ENCODE peak calls at places on chromosomes 3 and 15, in six cellular contexts. S is mucosa of descending colon, B is RWPE1, W is keratinocyte, C is endothelial cell, M is bronchial epithelial cell. A is an unnamed sample.

GRCh38 chr3:9142346-9142745 is 107.1 kb downstream of the SRGAP3 start:
- DNase-seq in S (no peak), C (no peak), B (peak; percentile 26), M (peak; percentile 35), W (no peak), A (no peak)

GRCh38 chr3:146162561-146162960 is 1.6 kb upstream of the PLOD2 start:
- DNase-seq in B (no peak), C (no peak), W (no peak), S (no peak), M (no peak), A (no peak)

GRCh38 chr3:45966969-45967640 is 23.8 kb downstream of the CXCR6 start:
- DNase-seq in C (no peak), B (no peak), W (no peak), M (no peak), S (no peak), A (no peak)

GRCh38 chr3:179174898-179175297 is 26.7 kb downstream of the PIK3CA start:
- DNase-seq in B (no peak), S (no peak), C (no peak), M (no peak), W (no peak), A (no peak)

GRCh38 chr3:126476166-126476975 is 680 bp upstream of the ZXDC start:
- DNase-seq in B (no peak), C (peak; percentile 39), M (peak; percentile 61), S (peak; percentile 37), W (peak; percentile 33), A (peak; percentile 60)

GRCh38 chr3:52518723-52519444 is 14.8 kb downstream of the NT5DC2 start:
- DNase-seq in C (no peak), W (no peak), B (peak; percentile 26), M (no peak), S (peak; percentile 63), A (no peak)

GRCh38 chr15:71812966-71813722 is 2.8 kb downstream of the NR2E3 start:
- DNase-seq in C (no peak), B (no peak), W (no peak), M (no peak), S (no peak), A (no peak)

GRCh38 chr3:140629351-140630137 is 48.3 kb upstream of the TRIM42 start:
- DNase-seq in M (peak; percentile 94), B (peak; percentile 78), W (peak; percentile 85), C (no peak), S (no peak), A (no peak)

GRCh38 chr15:56794923-56795329 is 61.6 kb upstream of the ZNF280D start:
- DNase-seq in S (no peak), B (no peak), W (no peak), C (no peak), M (no peak), A (no peak)

GRCh38 chr3:38131621-38132369 is 5.1 kb downstream of the ACAA1 start:
- DNase-seq in S (peak; percentile 53), C (peak; percentile 72), M (no peak), B (no peak), W (no peak), A (peak; percentile 47)
- TF ChIP-seq CTCF in S (no peak), C (no peak), M (peak; percentile 58), B (no peak), W (peak; percentile 46), A (no peak)

DNA sequence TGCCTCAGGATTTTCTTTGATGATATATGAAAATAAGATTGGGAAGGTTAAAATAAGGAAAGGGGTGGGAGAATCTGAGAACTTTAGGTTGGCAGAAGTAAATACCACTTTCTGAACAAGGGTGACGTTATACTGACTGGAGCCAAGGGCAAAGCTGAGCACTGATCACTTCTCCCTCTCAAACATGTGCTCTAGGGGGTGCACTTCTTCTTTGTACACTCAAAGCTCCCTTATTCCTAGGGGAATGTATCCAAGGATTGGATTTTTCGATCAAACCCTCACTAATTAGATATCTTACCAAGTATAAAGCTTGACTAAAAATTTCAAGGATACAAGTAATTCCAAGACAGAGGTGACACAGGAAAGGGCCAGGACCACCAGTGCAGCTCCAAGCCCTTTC is 243.9 kb upstream of the UMPS start:
- DNase-seq in B (no peak), C (no peak), M (no peak), S (no peak), W (no peak), A (no peak)
- TF ChIP-seq CTCF in B (no peak), C (no peak), M (no peak), S (no peak), W (peak; percentile 45), A (no peak)

GRCh38 chr15:65086680-65087111 is 10.2 kb downstream of the KBTBD13 start:
- DNase-seq in W (no peak), B (no peak), M (peak; percentile 46), C (no peak), S (no peak), A (peak; percentile 14)

GRCh38 chr15:65087411-65087810 is 10.9 kb downstream of the KBTBD13 start:
- DNase-seq in S (no peak), W (no peak), M (no peak), B (no peak), C (no peak), A (no peak)

GRCh38 chr15:65084500-65085206 is 8.1 kb downstream of the KBTBD13 start:
- DNase-seq in M (no peak), S (no peak), W (no peak), C (no peak), B (no peak), A (no peak)

GRCh38 chr15:65085207-65085753 is 8.7 kb downstream of the KBTBD13 start:
- DNase-seq in M (no peak), S (no peak), C (no peak), B (no peak), W (no peak), A (no peak)

GRCh38 chr15:65085990-65086679 is 9.6 kb downstream of the KBTBD13 start:
- DNase-seq in W (no peak), S (peak; percentile 62), C (peak; percentile 60), B (peak; percentile 20), M (peak; percentile 43), A (peak; percentile 51)
- TF ChIP-seq CTCF in W (peak; percentile 74), S (peak; percentile 20), C (peak; percentile 50), B (peak; percentile 27), M (peak; percentile 55), A (peak; percentile 13)

GRCh38 chr3:94234177-94234788 is 171.4 kb downstream of the NSUN3 start:
- DNase-seq in M (peak; percentile 47), S (no peak), B (peak; percentile 15), C (peak; percentile 30), W (no peak), A (peak; percentile 15)
- TF ChIP-seq CTCF in M (peak; percentile 66), S (peak; percentile 31), B (peak; percentile 61), C (peak; percentile 61), W (peak; percentile 47), A (peak; percentile 44)

GRCh38 chr3:174891524-174892203 is 32.5 kb downstream of the NAALADL2 start:
- DNase-seq in M (peak; percentile 6), C (no peak), W (no peak), B (no peak), S (no peak), A (no peak)
- TF ChIP-seq CTCF in M (no peak), C (no peak), W (no peak), B (no peak), S (no peak), A (no peak)

DNA sequence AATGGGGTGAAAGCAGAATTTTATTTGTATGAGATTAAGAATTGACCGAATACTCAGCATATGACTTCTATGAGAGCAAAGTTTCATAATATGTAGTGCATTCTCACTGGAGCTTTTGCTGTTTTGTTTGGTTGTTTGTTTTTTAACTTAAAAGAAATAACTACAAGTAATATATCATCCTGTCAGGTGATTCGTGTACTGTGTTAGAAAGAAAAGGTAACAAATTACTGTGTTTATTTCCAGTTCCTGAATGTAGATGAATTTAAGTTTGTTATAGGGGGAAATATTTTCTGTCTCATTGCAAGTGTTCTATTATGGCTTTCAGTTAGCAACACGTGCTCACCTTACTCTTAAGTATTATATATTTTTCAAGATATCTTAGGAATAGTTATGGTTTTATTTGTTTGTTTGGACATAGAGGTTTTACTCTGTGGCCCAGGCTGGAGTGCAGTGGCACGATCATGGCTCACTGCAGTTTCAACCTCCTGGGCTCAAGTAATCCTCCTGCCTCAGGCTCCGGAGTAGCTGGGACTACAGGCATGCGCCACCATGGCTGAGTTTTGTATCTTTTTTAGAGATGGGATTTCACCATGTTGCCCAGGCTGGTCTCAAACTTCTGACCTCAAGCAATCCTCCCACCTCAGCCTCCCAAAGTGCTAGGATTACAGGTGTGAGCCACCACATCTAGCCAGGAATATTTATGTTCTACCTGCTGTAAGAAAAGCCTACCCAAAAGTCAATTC is 125.4 kb downstream of the FNDC3B start:
- DNase-seq in M (no peak), B (no peak), S (no peak), W (no peak), C (no peak), A (no peak)
- TF ChIP-seq CTCF in M (no peak), B (no peak), S (no peak), W (no peak), C (no peak), A (no peak)